ENCODE peak calls at places on chromosomes 12 and 14, in four cellular contexts. N is ELR; A is activated naive CD4-positive, alpha-beta T cell treated with Interleukin-2 at 50 U/mL for 16 hours; Y is iris pigment epithelial cell. S is an unnamed sample.

GRCh38 chr12:124491856-124492420 is 75.5 kb downstream of the NCOR2 start:
- DNase-seq in N (no peak), A (no peak), Y (no peak), S (no peak)

GRCh38 chr14:67582061-67582460 is 18.0 kb downstream of the PIGH start:
- DNase-seq in N (no peak), A (no peak), Y (no peak), S (no peak)

GRCh38 chr14:92553456-92553855 is 39.9 kb downstream of the RIN3 start:
- DNase-seq in N (peak), A (no peak), Y (peak), S (no peak)

GRCh38 chr14:65461730-65462129 is 49.2 kb downstream of the FUT8 start:
- DNase-seq in N (no peak), A (no peak), Y (peak), S (peak)

GRCh38 chr12:105706973-105707334 is 376.5 kb downstream of the C12orf75 start:
- DNase-seq in N (no peak), A (no peak), Y (no peak), S (no peak)

GRCh38 chr12:47950856-47951468 is 12.4 kb upstream of the TMEM106C start:
- DNase-seq in N (peak), A (no peak), Y (no peak), S (no peak)

GRCh38 chr12:22287776-22288621 is 46.5 kb downstream of the ST8SIA1 start:
- DNase-seq in N (peak), A (peak), Y (peak), S (peak)

GRCh38 chr12:56688846-56689113 is 696 bp upstream of the PTGES3 start:
- DNase-seq in N (no peak), A (no peak), Y (no peak), S (no peak)

GRCh38 chr12:109710747-109711595 is 2.7 kb upstream of the FAM222A start:
- DNase-seq in N (peak), A (no peak), Y (peak), S (no peak)

S was measured in LHCN-M2.